ENCODE peak calls at places on chromosomes 1 and 21, in eight cellular contexts. F, W, P, L, G, X, O and A are unnamed samples.

GRCh38 chr21:45415188-45415942 is 10.4 kb downstream of the COL18A1 start:
- DNase-seq in W (no peak), O (no peak), G (no peak), F (no peak), P (no peak), L (no peak), X (no peak), A (peak; percentile 60)

GRCh38 chr1:52189898-52190480 is 48.1 kb downstream of the ZFYVE9 start:
- DNase-seq in O (no peak), P (no peak), W (no peak), G (no peak), X (no peak), L (no peak), F (no peak), A (no peak)

GRCh38 chr1:54266195-54266594 is 66.2 kb downstream of the MRPL37 start:
- DNase-seq in X (no peak), G (no peak), L (no peak), O (no peak), P (no peak), F (no peak), W (no peak), A (no peak)

GRCh38 chr1:183477986-183478781 is 5.9 kb downstream of the SMG7 start:
- DNase-seq in O (no peak), P (peak; percentile 24), G (no peak), W (no peak), F (no peak), L (no peak), X (no peak), A (no peak)

GRCh38 chr1:157170677-157171515 is 32.7 kb upstream of the ETV3 start:
- DNase-seq in P (peak; percentile 32), F (no peak), O (no peak), W (peak; percentile 58), G (no peak), X (no peak), L (no peak), A (no peak)

GRCh38 chr21:33412832-33413519 is 9.8 kb downstream of the IFNGR2 start:
- DNase-seq in O (no peak), G (no peak), X (no peak), P (no peak), L (no peak), W (no peak), F (no peak), A (no peak)

GRCh38 chr1:213507472-213508223 is 456.6 kb downstream of the RPS6KC1 start:
- DNase-seq in W (no peak), F (no peak), P (no peak), X (no peak), G (no peak), L (no peak), O (no peak), A (no peak)

GRCh38 chr1:5562769-5563168 is 429.5 kb downstream of the NPHP4 start:
- DNase-seq in O (peak; percentile 46), L (no peak), G (no peak), X (no peak), W (no peak), P (no peak), F (no peak), A (no peak)

GRCh38 chr21:45421846-45422775 is 17.1 kb downstream of the COL18A1 start:
- DNase-seq in G (no peak), X (no peak), F (no peak), W (no peak), O (no peak), L (no peak), P (no peak), A (peak; percentile 61)

GRCh38 chr1:218380125-218380977 is 35.2 kb downstream of the TGFB2 start:
- DNase-seq in P (no peak), W (no peak), F (peak; percentile 72), O (no peak), G (no peak), X (no peak), L (peak; percentile 71), A (no peak)

GRCh38 chr1:154716012-154716411 is 108.0 kb upstream of the ADAR start:
- DNase-seq in O (no peak), X (no peak), L (no peak), G (no peak), W (no peak), P (no peak), F (no peak), A (no peak)

GRCh38 chr21:37437376-37438080 is 71.0 kb downstream of the DYRK1A start:
- DNase-seq in O (no peak), F (no peak), X (no peak), W (no peak), P (no peak), L (no peak), G (no peak), A (no peak)

GRCh38 chr1:243438815-243439214 is 183.0 kb downstream of the SDCCAG8 start:
- DNase-seq in P (no peak), O (no peak), G (no peak), X (no peak), W (no peak), F (no peak), L (no peak), A (no peak)

GRCh38 chr1:177065430-177065829 is 99.1 kb downstream of the ASTN1 start:
- DNase-seq in G (no peak), F (no peak), P (no peak), X (no peak), W (no peak), O (peak; percentile 32), L (no peak), A (no peak)

GRCh38 chr1:163263818-163264217 is 57.9 kb upstream of the NUF2 start:
- DNase-seq in X (no peak), F (no peak), G (no peak), P (no peak), O (no peak), L (no peak), W (no peak), A (no peak)

GRCh38 chr1:169484683-169485426 is 889 bp downstream of the SLC19A2 start:
- DNase-seq in W (peak; percentile 43), X (no peak), L (peak; percentile 17), O (no peak), P (peak; percentile 32), F (no peak), G (no peak), A (no peak)

GRCh38 chr1:63868220-63868897 is 94.5 kb downstream of the ROR1 start:
- DNase-seq in W (peak; percentile 53), O (no peak), X (no peak), G (no peak), F (no peak), P (no peak), L (no peak), A (no peak)

GRCh38 chr1:169568497-169568896 is 17.8 kb downstream of the F5 start:
- DNase-seq in X (no peak), F (no peak), G (no peak), P (no peak), L (no peak), W (no peak), O (no peak), A (no peak)

GRCh38 chr1:67958472-67958871 is 92.0 kb downstream of the DIRAS3 start:
- DNase-seq in F (no peak), L (no peak), P (no peak), O (no peak), W (no peak), G (no peak), X (no peak), A (no peak)

GRCh38 chr1:99171126-99171813 is 93.0 kb upstream of the PLPPR4 start:
- DNase-seq in P (no peak), O (no peak), X (no peak), W (no peak), L (no peak), G (no peak), F (no peak), A (no peak)

GRCh38 chr1:243598433-243598832 is 251.6 kb downstream of the AKT3 start:
- DNase-seq in P (no peak), O (no peak), L (no peak), G (no peak), W (no peak), X (no peak), F (peak; percentile 54), A (no peak)

GRCh38 chr1:116033322-116033721 is 57.0 kb downstream of the SLC22A15 start:
- DNase-seq in W (no peak), F (no peak), X (no peak), P (no peak), L (no peak), O (no peak), G (no peak), A (no peak)

GRCh38 chr1:240589585-240590110 is 22.3 kb downstream of the GREM2 start:
- DNase-seq in F (no peak), X (no peak), O (no peak), L (no peak), P (no peak), W (no peak), G (no peak), A (no peak)

GRCh38 chr1:173161510-173162221 is 45.5 kb downstream of the TNFSF4 start:
- DNase-seq in X (no peak), L (peak; percentile 19), G (no peak), W (no peak), P (no peak), O (no peak), F (peak; percentile 20), A (no peak)

GRCh38 chr21:45471229-45472052 is 66.5 kb downstream of the COL18A1 start:
- DNase-seq in W (no peak), X (no peak), P (no peak), O (no peak), L (peak; percentile 86), F (peak; percentile 74), G (no peak), A (no peak)

GRCh38 chr1:154698320-154699096 is 90.5 kb upstream of the ADAR start:
- DNase-seq in F (no peak), W (no peak), O (no peak), X (no peak), G (no peak), P (no peak), L (no peak), A (no peak)

GRCh38 chr1:25896266-25896665 is 10.0 kb downstream of the STMN1 start:
- DNase-seq in O (no peak), W (no peak), G (no peak), X (no peak), P (no peak), F (no peak), L (no peak), A (no peak)

GRCh38 chr1:52751589-52752306 is 25.5 kb downstream of the ZYG11B start:
- DNase-seq in P (no peak), L (no peak), X (no peak), O (no peak), F (no peak), G (no peak), W (no peak), A (no peak)

GRCh38 chr1:182601416-182601786 is 2.8 kb downstream of the RGS16 start:
- DNase-seq in G (no peak), X (no peak), W (peak; percentile 78), P (peak; percentile 79), L (no peak), O (no peak), F (peak; percentile 62), A (no peak)

GRCh38 chr1:147209825-147210821 is 15.0 kb downstream of the FMO5 start:
- DNase-seq in X (no peak), W (no peak), G (no peak), L (no peak), O (no peak), F (no peak), P (no peak), A (no peak)

GRCh38 chr1:192826791-192827477 is 18.1 kb downstream of the RGS2 start:
- DNase-seq in X (no peak), W (no peak), F (no peak), O (no peak), L (no peak), P (no peak), G (no peak), A (no peak)

GRCh38 chr1:24052119-24052695 is 59.7 kb downstream of the MYOM3 start:
- DNase-seq in P (no peak), W (no peak), L (no peak), G (no peak), O (no peak), X (no peak), F (no peak), A (no peak)

GRCh38 chr1:116766616-116767469 is 12.6 kb downstream of the CD2 start:
- DNase-seq in O (no peak), G (no peak), L (no peak), X (no peak), W (no peak), F (no peak), P (no peak), A (no peak)